ENCODE peak calls at places on chromosomes 5 and 9, in nine cellular contexts. One of them, this sample, is unnamed.
A peak's percentile ranks its signal among the peaks of the same experiment; 100 is the strongest.

GRCh38 chr5:140255460-140256157 is 47.3 kb downstream of the PFDN1 start:
- DNase-seq in foreskin keratinocyte: no peak
- DNase-seq in GM12892: no peak
- DNase-seq in globus pallidus: no peak
- DNase-seq in activated CD8-positive, alpha-beta memory T cell treated with anti-CD3 and anti-CD28 coated beads, Interleukin-2, amount 50 U/mL, for 48 hours: no peak
- DNase-seq in Kasumi-1: no peak
- DNase-seq in NCI-H1694 treated with DMSO at 0.1 percent for 48 hours: no peak
- DNase-seq in NAMALWA: no peak
- DNase-seq in neuronal stem cell: no peak
- DNase-seq in this sample: no peak

GRCh38 chr5:107869459-107870115 is 198.8 kb upstream of the EFNA5 start:
- DNase-seq in foreskin keratinocyte: peak; percentile 81
- DNase-seq in GM12892: no peak
- DNase-seq in globus pallidus: no peak
- DNase-seq in activated CD8-positive, alpha-beta memory T cell treated with anti-CD3 and anti-CD28 coated beads, Interleukin-2, amount 50 U/mL, for 48 hours: no peak
- DNase-seq in Kasumi-1: no peak
- DNase-seq in NCI-H1694 treated with DMSO at 0.1 percent for 48 hours: no peak
- DNase-seq in NAMALWA: no peak
- DNase-seq in neuronal stem cell: no peak
- DNase-seq in this sample: no peak

GRCh38 chr5:169647566-169647965 is 10.5 kb downstream of the DOCK2 start:
- DNase-seq in foreskin keratinocyte: no peak
- DNase-seq in GM12892: no peak
- DNase-seq in globus pallidus: no peak
- DNase-seq in activated CD8-positive, alpha-beta memory T cell treated with anti-CD3 and anti-CD28 coated beads, Interleukin-2, amount 50 U/mL, for 48 hours: no peak
- DNase-seq in Kasumi-1: peak; percentile 62
- DNase-seq in NCI-H1694 treated with DMSO at 0.1 percent for 48 hours: no peak
- DNase-seq in NAMALWA: peak; percentile 30
- DNase-seq in neuronal stem cell: no peak
- DNase-seq in this sample: no peak

GRCh38 chr5:142491260-142491659 is 166.4 kb upstream of the SPRY4 start:
- DNase-seq in foreskin keratinocyte: no peak
- DNase-seq in GM12892: no peak
- DNase-seq in globus pallidus: peak; percentile 76
- DNase-seq in activated CD8-positive, alpha-beta memory T cell treated with anti-CD3 and anti-CD28 coated beads, Interleukin-2, amount 50 U/mL, for 48 hours: no peak
- DNase-seq in Kasumi-1: no peak
- DNase-seq in NCI-H1694 treated with DMSO at 0.1 percent for 48 hours: no peak
- DNase-seq in NAMALWA: no peak
- DNase-seq in neuronal stem cell: peak; percentile 80
- DNase-seq in this sample: no peak

GRCh38 chr9:8822667-8823025 is 1023.1 kb upstream of the DMAC1 start:
- DNase-seq in foreskin keratinocyte: no peak
- DNase-seq in GM12892: no peak
- DNase-seq in globus pallidus: no peak
- DNase-seq in activated CD8-positive, alpha-beta memory T cell treated with anti-CD3 and anti-CD28 coated beads, Interleukin-2, amount 50 U/mL, for 48 hours: no peak
- DNase-seq in Kasumi-1: no peak
- DNase-seq in NCI-H1694 treated with DMSO at 0.1 percent for 48 hours: no peak
- DNase-seq in NAMALWA: no peak
- DNase-seq in neuronal stem cell: no peak
- DNase-seq in this sample: no peak

GRCh38 chr5:129459485-129460120 is 495 bp upstream of the ADAMTS19 start:
- DNase-seq in foreskin keratinocyte: peak; percentile 15
- DNase-seq in GM12892: no peak
- DNase-seq in globus pallidus: peak; percentile 29
- DNase-seq in activated CD8-positive, alpha-beta memory T cell treated with anti-CD3 and anti-CD28 coated beads, Interleukin-2, amount 50 U/mL, for 48 hours: no peak
- DNase-seq in Kasumi-1: no peak
- DNase-seq in NCI-H1694 treated with DMSO at 0.1 percent for 48 hours: no peak
- DNase-seq in NAMALWA: no peak
- DNase-seq in neuronal stem cell: peak; percentile 32
- DNase-seq in this sample: no peak

GRCh38 chr5:157603333-157604190 is 28.0 kb upstream of the ADAM19 start:
- DNase-seq in foreskin keratinocyte: peak; percentile 90
- DNase-seq in GM12892: no peak
- DNase-seq in globus pallidus: no peak
- DNase-seq in activated CD8-positive, alpha-beta memory T cell treated with anti-CD3 and anti-CD28 coated beads, Interleukin-2, amount 50 U/mL, for 48 hours: peak; percentile 73
- DNase-seq in Kasumi-1: peak; percentile 90
- DNase-seq in NCI-H1694 treated with DMSO at 0.1 percent for 48 hours: no peak
- DNase-seq in NAMALWA: no peak
- DNase-seq in neuronal stem cell: no peak
- DNase-seq in this sample: no peak

GRCh38 chr9:122265265-122265900 is 701 bp downstream of the MRRF start:
- DNase-seq in foreskin keratinocyte: peak; percentile 23
- DNase-seq in GM12892: no peak
- DNase-seq in globus pallidus: no peak
- DNase-seq in activated CD8-positive, alpha-beta memory T cell treated with anti-CD3 and anti-CD28 coated beads, Interleukin-2, amount 50 U/mL, for 48 hours: no peak
- DNase-seq in Kasumi-1: peak; percentile 54
- DNase-seq in NCI-H1694 treated with DMSO at 0.1 percent for 48 hours: no peak
- DNase-seq in NAMALWA: peak; percentile 91
- DNase-seq in neuronal stem cell: no peak
- DNase-seq in this sample: peak; percentile 27

GRCh38 chr5:151703780-151704179 is 17.1 kb upstream of the SPARC start:
- DNase-seq in foreskin keratinocyte: no peak
- DNase-seq in GM12892: no peak
- DNase-seq in globus pallidus: no peak
- DNase-seq in activated CD8-positive, alpha-beta memory T cell treated with anti-CD3 and anti-CD28 coated beads, Interleukin-2, amount 50 U/mL, for 48 hours: no peak
- DNase-seq in Kasumi-1: no peak
- DNase-seq in NCI-H1694 treated with DMSO at 0.1 percent for 48 hours: no peak
- DNase-seq in NAMALWA: no peak
- DNase-seq in neuronal stem cell: no peak
- DNase-seq in this sample: no peak

GRCh38 chr5:105898183-105898582 is 1772.6 kb downstream of the EFNA5 start:
- DNase-seq in foreskin keratinocyte: no peak
- DNase-seq in GM12892: no peak
- DNase-seq in globus pallidus: no peak
- DNase-seq in activated CD8-positive, alpha-beta memory T cell treated with anti-CD3 and anti-CD28 coated beads, Interleukin-2, amount 50 U/mL, for 48 hours: no peak
- DNase-seq in Kasumi-1: no peak
- DNase-seq in NCI-H1694 treated with DMSO at 0.1 percent for 48 hours: no peak
- DNase-seq in NAMALWA: no peak
- DNase-seq in neuronal stem cell: no peak
- DNase-seq in this sample: no peak

GRCh38 chr5:58459276-58459859 is 518 bp downstream of the PLK2 start:
- DNase-seq in foreskin keratinocyte: peak; percentile 39
- DNase-seq in GM12892: no peak
- DNase-seq in globus pallidus: peak; percentile 20
- DNase-seq in activated CD8-positive, alpha-beta memory T cell treated with anti-CD3 and anti-CD28 coated beads, Interleukin-2, amount 50 U/mL, for 48 hours: peak; percentile 59
- DNase-seq in Kasumi-1: peak; percentile 10
- DNase-seq in NCI-H1694 treated with DMSO at 0.1 percent for 48 hours: no peak
- DNase-seq in NAMALWA: no peak
- DNase-seq in neuronal stem cell: no peak
- DNase-seq in this sample: no peak

GRCh38 chr9:115305543-115305942 is 187.6 kb upstream of the TNC start:
- DNase-seq in foreskin keratinocyte: peak; percentile 77
- DNase-seq in GM12892: no peak
- DNase-seq in globus pallidus: no peak
- DNase-seq in activated CD8-positive, alpha-beta memory T cell treated with anti-CD3 and anti-CD28 coated beads, Interleukin-2, amount 50 U/mL, for 48 hours: no peak
- DNase-seq in Kasumi-1: no peak
- DNase-seq in NCI-H1694 treated with DMSO at 0.1 percent for 48 hours: no peak
- DNase-seq in NAMALWA: no peak
- DNase-seq in neuronal stem cell: no peak
- DNase-seq in this sample: no peak

GRCh38 chr5:134550271-134551214 is 25.1 kb downstream of the JADE2 start:
- DNase-seq in foreskin keratinocyte: no peak
- DNase-seq in GM12892: no peak
- DNase-seq in globus pallidus: no peak
- DNase-seq in activated CD8-positive, alpha-beta memory T cell treated with anti-CD3 and anti-CD28 coated beads, Interleukin-2, amount 50 U/mL, for 48 hours: no peak
- DNase-seq in Kasumi-1: no peak
- DNase-seq in NCI-H1694 treated with DMSO at 0.1 percent for 48 hours: no peak
- DNase-seq in NAMALWA: peak; percentile 60
- DNase-seq in neuronal stem cell: no peak
- DNase-seq in this sample: no peak

GRCh38 chr5:63375851-63376250 is 586.4 kb downstream of the HTR1A start:
- DNase-seq in foreskin keratinocyte: no peak
- DNase-seq in GM12892: no peak
- DNase-seq in globus pallidus: no peak
- DNase-seq in activated CD8-positive, alpha-beta memory T cell treated with anti-CD3 and anti-CD28 coated beads, Interleukin-2, amount 50 U/mL, for 48 hours: no peak
- DNase-seq in Kasumi-1: no peak
- DNase-seq in NCI-H1694 treated with DMSO at 0.1 percent for 48 hours: no peak
- DNase-seq in NAMALWA: no peak
- DNase-seq in neuronal stem cell: no peak
- DNase-seq in this sample: no peak

GRCh38 chr9:1052119-1052907 is 2.2 kb downstream of the DMRT2 start:
- DNase-seq in foreskin keratinocyte: no peak
- DNase-seq in GM12892: no peak
- DNase-seq in globus pallidus: peak; percentile 55
- DNase-seq in activated CD8-positive, alpha-beta memory T cell treated with anti-CD3 and anti-CD28 coated beads, Interleukin-2, amount 50 U/mL, for 48 hours: no peak
- DNase-seq in Kasumi-1: no peak
- DNase-seq in NCI-H1694 treated with DMSO at 0.1 percent for 48 hours: no peak
- DNase-seq in NAMALWA: no peak
- DNase-seq in neuronal stem cell: no peak
- DNase-seq in this sample: no peak

GRCh38 chr9:112125961-112126388 is 49.1 kb downstream of the SUSD1 start:
- DNase-seq in foreskin keratinocyte: no peak
- DNase-seq in GM12892: no peak
- DNase-seq in globus pallidus: no peak
- DNase-seq in activated CD8-positive, alpha-beta memory T cell treated with anti-CD3 and anti-CD28 coated beads, Interleukin-2, amount 50 U/mL, for 48 hours: no peak
- DNase-seq in Kasumi-1: no peak
- DNase-seq in NCI-H1694 treated with DMSO at 0.1 percent for 48 hours: no peak
- DNase-seq in NAMALWA: no peak
- DNase-seq in neuronal stem cell: no peak
- DNase-seq in this sample: no peak

GRCh38 chr5:55517804-55518203 is 17.0 kb downstream of the PLPP1 start:
- DNase-seq in foreskin keratinocyte: no peak
- DNase-seq in GM12892: no peak
- DNase-seq in globus pallidus: no peak
- DNase-seq in activated CD8-positive, alpha-beta memory T cell treated with anti-CD3 and anti-CD28 coated beads, Interleukin-2, amount 50 U/mL, for 48 hours: no peak
- DNase-seq in Kasumi-1: no peak
- DNase-seq in NCI-H1694 treated with DMSO at 0.1 percent for 48 hours: no peak
- DNase-seq in NAMALWA: no peak
- DNase-seq in neuronal stem cell: no peak
- DNase-seq in this sample: no peak

GRCh38 chr9:19386469-19387044 is 6.5 kb upstream of the RPS6 start:
- DNase-seq in foreskin keratinocyte: no peak
- DNase-seq in GM12892: no peak
- DNase-seq in globus pallidus: no peak
- DNase-seq in activated CD8-positive, alpha-beta memory T cell treated with anti-CD3 and anti-CD28 coated beads, Interleukin-2, amount 50 U/mL, for 48 hours: no peak
- DNase-seq in Kasumi-1: no peak
- DNase-seq in NCI-H1694 treated with DMSO at 0.1 percent for 48 hours: no peak
- DNase-seq in NAMALWA: no peak
- DNase-seq in neuronal stem cell: no peak
- DNase-seq in this sample: no peak

GRCh38 chr5:43601454-43602260 is 1.3 kb upstream of the NNT start:
- DNase-seq in foreskin keratinocyte: peak; percentile 18
- DNase-seq in GM12892: peak; percentile 8
- DNase-seq in globus pallidus: no peak
- DNase-seq in activated CD8-positive, alpha-beta memory T cell treated with anti-CD3 and anti-CD28 coated beads, Interleukin-2, amount 50 U/mL, for 48 hours: no peak
- DNase-seq in Kasumi-1: peak; percentile 11
- DNase-seq in NCI-H1694 treated with DMSO at 0.1 percent for 48 hours: no peak
- DNase-seq in NAMALWA: peak; percentile 68
- DNase-seq in neuronal stem cell: no peak
- DNase-seq in this sample: no peak

GRCh38 chr5:157284458-157285212 is 18.7 kb downstream of the CYFIP2 start:
- DNase-seq in foreskin keratinocyte: no peak
- DNase-seq in GM12892: no peak
- DNase-seq in globus pallidus: no peak
- DNase-seq in activated CD8-positive, alpha-beta memory T cell treated with anti-CD3 and anti-CD28 coated beads, Interleukin-2, amount 50 U/mL, for 48 hours: no peak
- DNase-seq in Kasumi-1: no peak
- DNase-seq in NCI-H1694 treated with DMSO at 0.1 percent for 48 hours: no peak
- DNase-seq in NAMALWA: no peak
- DNase-seq in neuronal stem cell: no peak
- DNase-seq in this sample: no peak

GRCh38 chr5:118243613-118244012 is 744.7 kb downstream of the DTWD2 start:
- DNase-seq in foreskin keratinocyte: no peak
- DNase-seq in GM12892: no peak
- DNase-seq in globus pallidus: no peak
- DNase-seq in activated CD8-positive, alpha-beta memory T cell treated with anti-CD3 and anti-CD28 coated beads, Interleukin-2, amount 50 U/mL, for 48 hours: no peak
- DNase-seq in Kasumi-1: no peak
- DNase-seq in NCI-H1694 treated with DMSO at 0.1 percent for 48 hours: no peak
- DNase-seq in NAMALWA: no peak
- DNase-seq in neuronal stem cell: no peak
- DNase-seq in this sample: no peak

GRCh38 chr5:10441083-10441991 is at the start of gene ROPN1L:
- DNase-seq in foreskin keratinocyte: peak; percentile 74
- DNase-seq in GM12892: peak; percentile 93
- DNase-seq in globus pallidus: peak; percentile 87
- DNase-seq in activated CD8-positive, alpha-beta memory T cell treated with anti-CD3 and anti-CD28 coated beads, Interleukin-2, amount 50 U/mL, for 48 hours: peak; percentile 91
- DNase-seq in Kasumi-1: peak; percentile 82
- DNase-seq in NCI-H1694 treated with DMSO at 0.1 percent for 48 hours: peak; percentile 72
- DNase-seq in NAMALWA: no peak
- DNase-seq in neuronal stem cell: peak; percentile 87
- DNase-seq in this sample: peak; percentile 68

GRCh38 chr5:17327048-17327447 is 109.6 kb downstream of the BASP1 start:
- DNase-seq in foreskin keratinocyte: no peak
- DNase-seq in GM12892: no peak
- DNase-seq in globus pallidus: no peak
- DNase-seq in activated CD8-positive, alpha-beta memory T cell treated with anti-CD3 and anti-CD28 coated beads, Interleukin-2, amount 50 U/mL, for 48 hours: no peak
- DNase-seq in Kasumi-1: no peak
- DNase-seq in NCI-H1694 treated with DMSO at 0.1 percent for 48 hours: no peak
- DNase-seq in NAMALWA: no peak
- DNase-seq in neuronal stem cell: no peak
- DNase-seq in this sample: no peak

GRCh38 chr5:97019435-97020117 is 83.7 kb downstream of the LNPEP start:
- DNase-seq in foreskin keratinocyte: no peak
- DNase-seq in GM12892: no peak
- DNase-seq in globus pallidus: no peak
- DNase-seq in activated CD8-positive, alpha-beta memory T cell treated with anti-CD3 and anti-CD28 coated beads, Interleukin-2, amount 50 U/mL, for 48 hours: no peak
- DNase-seq in Kasumi-1: no peak
- DNase-seq in NCI-H1694 treated with DMSO at 0.1 percent for 48 hours: no peak
- DNase-seq in NAMALWA: no peak
- DNase-seq in neuronal stem cell: peak; percentile 38
- DNase-seq in this sample: no peak

GRCh38 chr5:14143843-14144585 is 872 bp downstream of the TRIO start:
- DNase-seq in foreskin keratinocyte: no peak
- DNase-seq in GM12892: peak; percentile 35
- DNase-seq in globus pallidus: no peak
- DNase-seq in activated CD8-positive, alpha-beta memory T cell treated with anti-CD3 and anti-CD28 coated beads, Interleukin-2, amount 50 U/mL, for 48 hours: peak; percentile 68
- DNase-seq in Kasumi-1: no peak
- DNase-seq in NCI-H1694 treated with DMSO at 0.1 percent for 48 hours: no peak
- DNase-seq in NAMALWA: peak; percentile 61
- DNase-seq in neuronal stem cell: no peak
- DNase-seq in this sample: peak; percentile 73

GRCh38 chr5:41128291-41128690 is 57.1 kb upstream of the MROH2B start:
- DNase-seq in foreskin keratinocyte: no peak
- DNase-seq in GM12892: no peak
- DNase-seq in globus pallidus: no peak
- DNase-seq in activated CD8-positive, alpha-beta memory T cell treated with anti-CD3 and anti-CD28 coated beads, Interleukin-2, amount 50 U/mL, for 48 hours: no peak
- DNase-seq in Kasumi-1: no peak
- DNase-seq in NCI-H1694 treated with DMSO at 0.1 percent for 48 hours: peak; percentile 95
- DNase-seq in NAMALWA: no peak
- DNase-seq in neuronal stem cell: peak; percentile 8
- DNase-seq in this sample: no peak

GRCh38 chr9:136695955-136696354 is 8.7 kb upstream of the AGPAT2 start:
- DNase-seq in foreskin keratinocyte: no peak
- DNase-seq in GM12892: no peak
- DNase-seq in globus pallidus: no peak
- DNase-seq in activated CD8-positive, alpha-beta memory T cell treated with anti-CD3 and anti-CD28 coated beads, Interleukin-2, amount 50 U/mL, for 48 hours: no peak
- DNase-seq in Kasumi-1: no peak
- DNase-seq in NCI-H1694 treated with DMSO at 0.1 percent for 48 hours: no peak
- DNase-seq in NAMALWA: no peak
- DNase-seq in neuronal stem cell: no peak
- DNase-seq in this sample: no peak

GRCh38 chr9:121752929-121753328 is 101.5 kb downstream of the DAB2IP start:
- DNase-seq in foreskin keratinocyte: no peak
- DNase-seq in GM12892: no peak
- DNase-seq in globus pallidus: no peak
- DNase-seq in activated CD8-positive, alpha-beta memory T cell treated with anti-CD3 and anti-CD28 coated beads, Interleukin-2, amount 50 U/mL, for 48 hours: no peak
- DNase-seq in Kasumi-1: no peak
- DNase-seq in NCI-H1694 treated with DMSO at 0.1 percent for 48 hours: no peak
- DNase-seq in NAMALWA: no peak
- DNase-seq in neuronal stem cell: no peak
- DNase-seq in this sample: no peak

GRCh38 chr5:43891112-43891511 is 288.1 kb downstream of the NNT start:
- DNase-seq in foreskin keratinocyte: no peak
- DNase-seq in GM12892: no peak
- DNase-seq in globus pallidus: no peak
- DNase-seq in activated CD8-positive, alpha-beta memory T cell treated with anti-CD3 and anti-CD28 coated beads, Interleukin-2, amount 50 U/mL, for 48 hours: no peak
- DNase-seq in Kasumi-1: no peak
- DNase-seq in NCI-H1694 treated with DMSO at 0.1 percent for 48 hours: no peak
- DNase-seq in NAMALWA: no peak
- DNase-seq in neuronal stem cell: no peak
- DNase-seq in this sample: no peak

GRCh38 chr5:112491257-112491656 is 72.2 kb upstream of the EPB41L4A start:
- DNase-seq in foreskin keratinocyte: no peak
- DNase-seq in GM12892: no peak
- DNase-seq in globus pallidus: no peak
- DNase-seq in activated CD8-positive, alpha-beta memory T cell treated with anti-CD3 and anti-CD28 coated beads, Interleukin-2, amount 50 U/mL, for 48 hours: no peak
- DNase-seq in Kasumi-1: peak; percentile 17
- DNase-seq in NCI-H1694 treated with DMSO at 0.1 percent for 48 hours: no peak
- DNase-seq in NAMALWA: peak; percentile 56
- DNase-seq in neuronal stem cell: no peak
- DNase-seq in this sample: no peak

This sample was measured in memory B cell.